ENCODE peak calls at places on chromosomes 13 and 19, in eight cellular contexts. T is A549; E is right lobe of liver; X is cardiac muscle cell; P is AG04449; K is pancreas; U is AG10803; Q is CD8-positive, alpha-beta T cell. J is an unnamed sample.
A peak's percentile ranks its signal among the peaks of the same experiment; 100 is the strongest.

GRCh38 chr13:48875071-48875470 is 100.6 kb upstream of the FNDC3A start:
- DNase-seq in T (no peak), E (no peak), X (no peak), P (no peak), K (no peak), U (no peak), Q (no peak), J (no peak)

GRCh38 chr13:73440296-73440895 is 381.6 kb downstream of the KLF5 start:
- DNase-seq in T (no peak), E (no peak), X (no peak), P (no peak), K (no peak), U (no peak), Q (no peak), J (no peak)

GRCh38 chr19:13118424-13119193 is 545 bp downstream of the NACC1 start:
- DNase-seq in T (peak; percentile 38), E (peak; percentile 71), X (peak; percentile 64), P (no peak), K (peak; percentile 51), U (no peak), Q (no peak), J (peak; percentile 89)

GRCh38 chr13:30345426-30346100 is 38.2 kb upstream of the KATNAL1 start:
- DNase-seq in T (no peak), E (no peak), X (no peak), P (no peak), K (no peak), U (no peak), Q (no peak), J (no peak)

GRCh38 chr19:12065100-12065538 is 588 bp downstream of the ZNF844 start:
- DNase-seq in T (no peak), E (no peak), X (peak; percentile 54), P (no peak), K (no peak), U (peak; percentile 62), Q (peak; percentile 14), J (peak; percentile 43)

GRCh38 chr13:35995136-35995535 is 136.0 kb downstream of the DCLK1 start:
- DNase-seq in T (no peak), E (no peak), X (peak; percentile 27), P (no peak), K (no peak), U (peak; percentile 38), Q (no peak), J (no peak)

GRCh38 chr19:48403606-48404005 is 10.1 kb downstream of the GRIN2D start:
- DNase-seq in T (no peak), E (no peak), X (peak; percentile 77), P (no peak), K (no peak), U (peak; percentile 55), Q (peak; percentile 25), J (no peak)

GRCh38 chr13:40595693-40596092 is 70.7 kb downstream of the FOXO1 start:
- DNase-seq in T (no peak), E (no peak), X (no peak), P (no peak), K (no peak), U (peak; percentile 39), Q (no peak), J (no peak)

GRCh38 chr13:107999751-108000150 is 215.6 kb downstream of the LIG4 start:
- DNase-seq in T (no peak), E (no peak), X (no peak), P (no peak), K (no peak), U (no peak), Q (no peak), J (no peak)

GRCh38 chr19:3210347-3211017 is 14.0 kb upstream of the CELF5 start:
- DNase-seq in T (peak; percentile 60), E (no peak), X (peak; percentile 35), P (no peak), K (no peak), U (no peak), Q (peak; percentile 61), J (peak; percentile 59)

GRCh38 chr19:53102701-53103140 is 501 bp downstream of the ZNF160 start:
- DNase-seq in T (no peak), E (peak; percentile 57), X (peak; percentile 54), P (no peak), K (peak; percentile 12), U (peak; percentile 53), Q (peak; percentile 5), J (peak; percentile 40)

GRCh38 chr13:109344552-109345157 is 441.7 kb downstream of the IRS2 start:
- DNase-seq in T (peak; percentile 55), E (no peak), X (peak; percentile 36), P (no peak), K (no peak), U (peak; percentile 71), Q (no peak), J (no peak)

GRCh38 chr19:14073925-14074838 is 1.6 kb downstream of the MISP3 start:
- DNase-seq in T (no peak), E (peak; percentile 63), X (no peak), P (no peak), K (peak; percentile 49), U (no peak), Q (no peak), J (no peak)

GRCh38 chr13:32031025-32031814 is at the start of gene FRY:
- DNase-seq in T (peak; percentile 32), E (peak; percentile 93), X (peak; percentile 64), P (no peak), K (peak; percentile 26), U (peak; percentile 46), Q (peak; percentile 8), J (peak; percentile 95)

GRCh38 chr13:111409413-111409812 is 89.0 kb downstream of the TEX29 start:
- DNase-seq in T (no peak), E (no peak), X (no peak), P (no peak), K (no peak), U (no peak), Q (no peak), J (peak; percentile 54)

GRCh38 chr13:100149389-100149788 is 60.5 kb downstream of the PCCA start:
- DNase-seq in T (no peak), E (no peak), X (no peak), P (no peak), K (no peak), U (peak; percentile 28), Q (no peak), J (no peak)

GRCh38 chr13:27728271-27728670 is 64.0 kb upstream of the GSX1 start:
- DNase-seq in T (no peak), E (no peak), X (peak; percentile 4), P (no peak), K (no peak), U (no peak), Q (no peak), J (no peak)

GRCh38 chr13:72805663-72806341 is 23.9 kb downstream of the PIBF1 start:
- DNase-seq in T (no peak), E (no peak), X (peak; percentile 33), P (no peak), K (no peak), U (no peak), Q (no peak), J (no peak)

GRCh38 chr13:92126399-92126798 is 728.0 kb downstream of the GPC5 start:
- DNase-seq in T (no peak), E (no peak), X (no peak), P (no peak), K (no peak), U (no peak), Q (no peak), J (no peak)

DNA sequence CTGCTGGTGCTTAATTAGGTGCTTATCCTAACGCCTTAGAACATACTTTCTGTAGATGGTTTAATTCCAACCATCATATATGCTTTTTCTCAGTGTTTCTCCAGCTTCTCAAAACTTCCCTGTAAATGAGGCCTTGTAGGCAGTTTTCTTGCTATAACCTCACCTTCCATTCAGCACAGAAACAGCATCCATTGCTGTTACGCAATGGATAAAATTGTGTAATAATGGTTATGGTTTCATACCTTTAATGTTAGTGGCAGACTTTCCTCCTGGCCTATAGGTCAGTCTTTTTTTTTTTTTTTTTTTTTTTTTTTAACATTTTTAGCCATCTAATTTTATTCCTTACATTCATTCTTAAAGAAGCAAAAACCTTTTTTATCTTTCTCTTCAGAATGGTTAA is 724.0 kb downstream of the GPC5 start:
- DNase-seq in T (no peak), E (no peak), X (peak; percentile 29), P (no peak), K (no peak), U (no peak), Q (no peak), J (no peak)
- H3K4me3 ChIP-seq in T (no peak overlapping the region), E (no peak overlapping the region), X (no peak overlapping the region), P (no peak overlapping the region), K (no peak overlapping the region), U (no peak overlapping the region), Q (no peak overlapping the region), J (no peak overlapping the region)

GRCh38 chr19:22620912-22621311 is 13.2 kb upstream of the ZNF492 start:
- DNase-seq in T (no peak), E (no peak), X (no peak), P (no peak), K (no peak), U (no peak), Q (no peak), J (no peak)
- H3K4me3 ChIP-seq in T (no peak overlapping the region), E (no peak overlapping the region), X (no peak overlapping the region), P (no peak overlapping the region), K (no peak overlapping the region), U (no peak overlapping the region), Q (no peak overlapping the region), J (no peak overlapping the region)

DNA sequence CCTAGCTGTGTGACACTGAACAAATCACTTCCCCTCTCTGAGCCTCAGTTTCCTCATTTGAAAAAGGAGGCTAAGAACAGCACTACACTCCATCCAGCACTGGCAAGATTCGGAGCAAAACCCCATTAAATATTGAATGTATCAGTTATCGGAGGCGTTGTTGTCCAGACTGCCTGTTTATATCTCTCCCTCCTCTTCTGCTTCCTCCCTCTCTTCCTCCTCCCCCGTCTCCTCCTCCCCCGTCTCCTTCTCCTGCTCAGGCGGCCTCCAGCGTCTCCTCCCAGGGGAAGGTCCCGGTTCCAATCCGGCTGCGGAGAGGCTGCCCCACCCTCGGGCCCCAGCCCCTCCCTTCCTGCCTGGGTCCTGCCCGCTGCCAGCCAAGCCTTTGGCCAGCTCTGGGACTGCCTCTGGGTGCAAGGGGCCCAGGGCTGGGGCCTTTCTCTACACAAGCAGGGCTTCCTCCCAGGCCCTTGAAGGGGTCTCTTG is 2.0 kb downstream of the RRAS start:
- DNase-seq in T (peak; percentile 87), E (peak; percentile 74), X (peak; percentile 91), P (peak; percentile 14), K (peak; percentile 63), U (peak; percentile 82), Q (no peak), J (peak; percentile 91)
- H3K4me3 ChIP-seq in T (peak overlapping the region; percentile 32), E (no peak overlapping the region), X (no peak overlapping the region), P (peak overlapping the region; percentile 61), K (no peak overlapping the region), U (peak overlapping the region; percentile 87), Q (no peak overlapping the region), J (peak overlapping the region; percentile 95)

DNA sequence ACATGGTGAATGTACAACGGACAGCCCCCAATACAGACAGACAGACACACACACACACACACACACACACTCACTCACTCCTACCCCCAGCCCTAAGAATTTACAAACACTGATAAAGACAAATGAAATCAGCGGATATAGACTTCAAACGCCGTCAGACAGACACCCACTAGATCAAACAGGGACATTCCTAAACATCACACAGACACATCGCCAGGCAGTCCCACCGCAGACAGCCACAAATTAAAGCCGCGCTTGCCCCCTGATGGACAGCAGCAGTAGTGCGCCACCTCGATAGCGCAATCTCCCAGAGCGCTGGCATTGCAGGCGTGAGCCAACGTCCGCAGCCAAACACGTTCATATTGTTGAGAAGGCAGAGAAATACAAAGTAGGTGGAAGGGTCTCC is 24.7 kb upstream of the ADGRE1 start:
- DNase-seq in T (peak; percentile 73), E (peak; percentile 86), X (peak; percentile 91), P (peak; percentile 9), K (peak; percentile 66), U (peak; percentile 73), Q (peak; percentile 84), J (peak; percentile 93)
- H3K4me3 ChIP-seq in T (peak overlapping the region; percentile 47), E (no peak overlapping the region), X (no peak overlapping the region), P (peak overlapping the region; percentile 40), K (peak overlapping the region; percentile 21), U (peak overlapping the region; percentile 34), Q (no peak overlapping the region), J (peak overlapping the region; percentile 35)

J was measured in left lung.